ENCODE peak calls at places on chromosomes 5 and 9, in eight cellular contexts. One of them, this sample, is unnamed.
A peak's percentile ranks its signal among the peaks of the same experiment; 100 is the strongest.

GRCh38 chr5:174755103-174755502 is 30.7 kb downstream of the MSX2 start:
- DNase-seq in GM12892: no peak
- DNase-seq in GM06990: no peak
- DNase-seq in B cell: no peak
- DNase-seq in dorsolateral prefrontal cortex: no peak
- DNase-seq in NCI-H460: peak; percentile 20
- DNase-seq in heart left ventricle: no peak
- DNase-seq in activated naive CD8-positive, alpha-beta T cell treated with anti-CD3 and anti-CD28 coated beads, Interleukin-2, amount 50 U/mL, for 24 hours: no peak
- DNase-seq in this sample: no peak

GRCh38 chr9:136352682-136353081 is 10.9 kb downstream of the DNLZ start:
- DNase-seq in GM12892: no peak
- DNase-seq in GM06990: no peak
- DNase-seq in B cell: no peak
- DNase-seq in dorsolateral prefrontal cortex: no peak
- DNase-seq in NCI-H460: no peak
- DNase-seq in heart left ventricle: no peak
- DNase-seq in activated naive CD8-positive, alpha-beta T cell treated with anti-CD3 and anti-CD28 coated beads, Interleukin-2, amount 50 U/mL, for 24 hours: no peak
- DNase-seq in this sample: no peak

GRCh38 chr9:128182872-128183528 is 8.4 kb downstream of the CIZ1 start:
- DNase-seq in GM12892: no peak
- DNase-seq in GM06990: no peak
- DNase-seq in B cell: no peak
- DNase-seq in dorsolateral prefrontal cortex: no peak
- DNase-seq in NCI-H460: no peak
- DNase-seq in heart left ventricle: no peak
- DNase-seq in activated naive CD8-positive, alpha-beta T cell treated with anti-CD3 and anti-CD28 coated beads, Interleukin-2, amount 50 U/mL, for 24 hours: no peak
- DNase-seq in this sample: no peak

GRCh38 chr5:122896598-122897282 is 51.3 kb downstream of the SNX24 start:
- DNase-seq in GM12892: no peak
- DNase-seq in GM06990: no peak
- DNase-seq in B cell: no peak
- DNase-seq in dorsolateral prefrontal cortex: no peak
- DNase-seq in NCI-H460: peak; percentile 30
- DNase-seq in heart left ventricle: no peak
- DNase-seq in activated naive CD8-positive, alpha-beta T cell treated with anti-CD3 and anti-CD28 coated beads, Interleukin-2, amount 50 U/mL, for 24 hours: no peak
- DNase-seq in this sample: no peak

GRCh38 chr5:10400411-10400810 is 41.3 kb upstream of the ROPN1L start:
- DNase-seq in GM12892: no peak
- DNase-seq in GM06990: no peak
- DNase-seq in B cell: no peak
- DNase-seq in dorsolateral prefrontal cortex: no peak
- DNase-seq in NCI-H460: no peak
- DNase-seq in heart left ventricle: no peak
- DNase-seq in activated naive CD8-positive, alpha-beta T cell treated with anti-CD3 and anti-CD28 coated beads, Interleukin-2, amount 50 U/mL, for 24 hours: no peak
- DNase-seq in this sample: no peak

GRCh38 chr5:57094753-57095683 is 78.8 kb upstream of the GPBP1 start:
- DNase-seq in GM12892: no peak
- DNase-seq in GM06990: no peak
- DNase-seq in B cell: no peak
- DNase-seq in dorsolateral prefrontal cortex: no peak
- DNase-seq in NCI-H460: no peak
- DNase-seq in heart left ventricle: no peak
- DNase-seq in activated naive CD8-positive, alpha-beta T cell treated with anti-CD3 and anti-CD28 coated beads, Interleukin-2, amount 50 U/mL, for 24 hours: no peak
- DNase-seq in this sample: peak; percentile 14

GRCh38 chr9:112881366-112881765 is 9.3 kb downstream of the SLC46A2 start:
- DNase-seq in GM12892: no peak
- DNase-seq in GM06990: no peak
- DNase-seq in B cell: no peak
- DNase-seq in dorsolateral prefrontal cortex: no peak
- DNase-seq in NCI-H460: no peak
- DNase-seq in heart left ventricle: no peak
- DNase-seq in activated naive CD8-positive, alpha-beta T cell treated with anti-CD3 and anti-CD28 coated beads, Interleukin-2, amount 50 U/mL, for 24 hours: no peak
- DNase-seq in this sample: no peak

GRCh38 chr9:78900500-78900899 is 603.6 kb downstream of the PSAT1 start:
- DNase-seq in GM12892: no peak
- DNase-seq in GM06990: no peak
- DNase-seq in B cell: no peak
- DNase-seq in dorsolateral prefrontal cortex: no peak
- DNase-seq in NCI-H460: no peak
- DNase-seq in heart left ventricle: no peak
- DNase-seq in activated naive CD8-positive, alpha-beta T cell treated with anti-CD3 and anti-CD28 coated beads, Interleukin-2, amount 50 U/mL, for 24 hours: no peak
- DNase-seq in this sample: no peak

GRCh38 chr9:35690447-35691324 is 961 bp upstream of the TPM2 start:
- DNase-seq in GM12892: peak; percentile 62
- DNase-seq in GM06990: no peak
- DNase-seq in B cell: peak; percentile 34
- DNase-seq in dorsolateral prefrontal cortex: no peak
- DNase-seq in NCI-H460: no peak
- DNase-seq in heart left ventricle: peak; percentile 88
- DNase-seq in activated naive CD8-positive, alpha-beta T cell treated with anti-CD3 and anti-CD28 coated beads, Interleukin-2, amount 50 U/mL, for 24 hours: peak; percentile 52
- DNase-seq in this sample: peak; percentile 76

GRCh38 chr9:81596671-81597426 is 92.5 kb downstream of the TLE1 start:
- DNase-seq in GM12892: no peak
- DNase-seq in GM06990: no peak
- DNase-seq in B cell: no peak
- DNase-seq in dorsolateral prefrontal cortex: no peak
- DNase-seq in NCI-H460: no peak
- DNase-seq in heart left ventricle: no peak
- DNase-seq in activated naive CD8-positive, alpha-beta T cell treated with anti-CD3 and anti-CD28 coated beads, Interleukin-2, amount 50 U/mL, for 24 hours: no peak
- DNase-seq in this sample: no peak

GRCh38 chr5:77845273-77845646 is 69.1 kb upstream of the TBCA start:
- DNase-seq in GM12892: no peak
- DNase-seq in GM06990: no peak
- DNase-seq in B cell: no peak
- DNase-seq in dorsolateral prefrontal cortex: no peak
- DNase-seq in NCI-H460: no peak
- DNase-seq in heart left ventricle: no peak
- DNase-seq in activated naive CD8-positive, alpha-beta T cell treated with anti-CD3 and anti-CD28 coated beads, Interleukin-2, amount 50 U/mL, for 24 hours: no peak
- DNase-seq in this sample: no peak

This sample was measured in endothelial cell.